ENCODE peak calls at places on chromosome 7, in nine cellular contexts. One of them, this sample, is unnamed.

GRCh38 chr7:123939784-123940183 is 14.7 kb downstream of the SPAM1 start:
- DNase-seq in pancreas: no peak
- DNase-seq in stimulated activated CD4-positive, alpha-beta T cell treated with anti-CD3 and anti-CD28 coated beads, TNF-alpha, amount 100 ng/mL, for 24 hours: no peak
- DNase-seq in lower leg skin: no peak
- DNase-seq in cardiac fibroblast: no peak
- DNase-seq in NB4: no peak
- DNase-seq in upper lobe of right lung: no peak
- DNase-seq in substantia nigra: no peak
- DNase-seq in EH: no peak
- DNase-seq in this sample: no peak

GRCh38 chr7:104225441-104225840 is 17.6 kb upstream of the ORC5 start:
- DNase-seq in pancreas: no peak
- DNase-seq in stimulated activated CD4-positive, alpha-beta T cell treated with anti-CD3 and anti-CD28 coated beads, TNF-alpha, amount 100 ng/mL, for 24 hours: no peak
- DNase-seq in lower leg skin: no peak
- DNase-seq in cardiac fibroblast: no peak
- DNase-seq in NB4: no peak
- DNase-seq in upper lobe of right lung: no peak
- DNase-seq in substantia nigra: no peak
- DNase-seq in EH: no peak
- DNase-seq in this sample: no peak

GRCh38 chr7:28986723-28987122 is 28.6 kb upstream of the TRIL start:
- DNase-seq in pancreas: no peak
- DNase-seq in stimulated activated CD4-positive, alpha-beta T cell treated with anti-CD3 and anti-CD28 coated beads, TNF-alpha, amount 100 ng/mL, for 24 hours: no peak
- DNase-seq in lower leg skin: no peak
- DNase-seq in cardiac fibroblast: peak
- DNase-seq in NB4: peak
- DNase-seq in upper lobe of right lung: no peak
- DNase-seq in substantia nigra: no peak
- DNase-seq in EH: peak
- DNase-seq in this sample: no peak

GRCh38 chr7:64183126-64183742 is 23.8 kb upstream of the ZNF735 start:
- DNase-seq in pancreas: no peak
- DNase-seq in stimulated activated CD4-positive, alpha-beta T cell treated with anti-CD3 and anti-CD28 coated beads, TNF-alpha, amount 100 ng/mL, for 24 hours: peak
- DNase-seq in lower leg skin: no peak
- DNase-seq in cardiac fibroblast: no peak
- DNase-seq in NB4: peak
- DNase-seq in upper lobe of right lung: no peak
- DNase-seq in substantia nigra: peak
- DNase-seq in EH: no peak
- DNase-seq in this sample: no peak

GRCh38 chr7:51950811-51951210 is 634.2 kb upstream of the COBL start:
- DNase-seq in pancreas: no peak
- DNase-seq in stimulated activated CD4-positive, alpha-beta T cell treated with anti-CD3 and anti-CD28 coated beads, TNF-alpha, amount 100 ng/mL, for 24 hours: no peak
- DNase-seq in lower leg skin: no peak
- DNase-seq in cardiac fibroblast: no peak
- DNase-seq in NB4: no peak
- DNase-seq in upper lobe of right lung: no peak
- DNase-seq in substantia nigra: no peak
- DNase-seq in EH: no peak
- DNase-seq in this sample: no peak

GRCh38 chr7:102425639-102426267 is 7.6 kb upstream of the ORAI2 start:
- DNase-seq in pancreas: no peak
- DNase-seq in stimulated activated CD4-positive, alpha-beta T cell treated with anti-CD3 and anti-CD28 coated beads, TNF-alpha, amount 100 ng/mL, for 24 hours: peak
- DNase-seq in lower leg skin: peak
- DNase-seq in cardiac fibroblast: no peak
- DNase-seq in NB4: no peak
- DNase-seq in upper lobe of right lung: peak
- DNase-seq in substantia nigra: no peak
- DNase-seq in EH: no peak
- DNase-seq in this sample: peak

GRCh38 chr7:42125321-42125720 is 111.7 kb downstream of the GLI3 start:
- DNase-seq in pancreas: no peak
- DNase-seq in stimulated activated CD4-positive, alpha-beta T cell treated with anti-CD3 and anti-CD28 coated beads, TNF-alpha, amount 100 ng/mL, for 24 hours: no peak
- DNase-seq in lower leg skin: no peak
- DNase-seq in cardiac fibroblast: no peak
- DNase-seq in NB4: no peak
- DNase-seq in upper lobe of right lung: no peak
- DNase-seq in substantia nigra: no peak
- DNase-seq in EH: no peak
- DNase-seq in this sample: no peak

GRCh38 chr7:87316846-87317545 is 28.5 kb upstream of the CROT start:
- DNase-seq in pancreas: no peak
- DNase-seq in stimulated activated CD4-positive, alpha-beta T cell treated with anti-CD3 and anti-CD28 coated beads, TNF-alpha, amount 100 ng/mL, for 24 hours: no peak
- DNase-seq in lower leg skin: no peak
- DNase-seq in cardiac fibroblast: peak
- DNase-seq in NB4: no peak
- DNase-seq in upper lobe of right lung: no peak
- DNase-seq in substantia nigra: no peak
- DNase-seq in EH: peak
- DNase-seq in this sample: peak

GRCh38 chr7:68858497-68858896 is 739.8 kb upstream of the AUTS2 start:
- DNase-seq in pancreas: no peak
- DNase-seq in stimulated activated CD4-positive, alpha-beta T cell treated with anti-CD3 and anti-CD28 coated beads, TNF-alpha, amount 100 ng/mL, for 24 hours: no peak
- DNase-seq in lower leg skin: no peak
- DNase-seq in cardiac fibroblast: no peak
- DNase-seq in NB4: no peak
- DNase-seq in upper lobe of right lung: no peak
- DNase-seq in substantia nigra: no peak
- DNase-seq in EH: no peak
- DNase-seq in this sample: no peak

GRCh38 chr7:77439572-77439971 is 23.4 kb upstream of the GSAP start:
- DNase-seq in pancreas: peak
- DNase-seq in stimulated activated CD4-positive, alpha-beta T cell treated with anti-CD3 and anti-CD28 coated beads, TNF-alpha, amount 100 ng/mL, for 24 hours: no peak
- DNase-seq in lower leg skin: no peak
- DNase-seq in cardiac fibroblast: peak
- DNase-seq in NB4: peak
- DNase-seq in upper lobe of right lung: peak
- DNase-seq in substantia nigra: peak
- DNase-seq in EH: peak
- DNase-seq in this sample: no peak

GRCh38 chr7:80288175-80289122 is 153.8 kb downstream of the GNAI1 start:
- DNase-seq in pancreas: no peak
- DNase-seq in stimulated activated CD4-positive, alpha-beta T cell treated with anti-CD3 and anti-CD28 coated beads, TNF-alpha, amount 100 ng/mL, for 24 hours: no peak
- DNase-seq in lower leg skin: no peak
- DNase-seq in cardiac fibroblast: no peak
- DNase-seq in NB4: no peak
- DNase-seq in upper lobe of right lung: no peak
- DNase-seq in substantia nigra: no peak
- DNase-seq in EH: peak
- DNase-seq in this sample: no peak

GRCh38 chr7:99794585-99795502 is 10.9 kb upstream of the CYP3A4 start:
- DNase-seq in pancreas: peak
- DNase-seq in stimulated activated CD4-positive, alpha-beta T cell treated with anti-CD3 and anti-CD28 coated beads, TNF-alpha, amount 100 ng/mL, for 24 hours: no peak
- DNase-seq in lower leg skin: no peak
- DNase-seq in cardiac fibroblast: peak
- DNase-seq in NB4: no peak
- DNase-seq in upper lobe of right lung: no peak
- DNase-seq in substantia nigra: no peak
- DNase-seq in EH: no peak
- DNase-seq in this sample: no peak

GRCh38 chr7:21986101-21986500 is 40.4 kb upstream of the CDCA7L start:
- DNase-seq in pancreas: no peak
- DNase-seq in stimulated activated CD4-positive, alpha-beta T cell treated with anti-CD3 and anti-CD28 coated beads, TNF-alpha, amount 100 ng/mL, for 24 hours: no peak
- DNase-seq in lower leg skin: no peak
- DNase-seq in cardiac fibroblast: no peak
- DNase-seq in NB4: no peak
- DNase-seq in upper lobe of right lung: no peak
- DNase-seq in substantia nigra: no peak
- DNase-seq in EH: no peak
- DNase-seq in this sample: no peak

GRCh38 chr7:135936497-135937217 is 40.5 kb downstream of the MTPN start:
- DNase-seq in pancreas: no peak
- DNase-seq in stimulated activated CD4-positive, alpha-beta T cell treated with anti-CD3 and anti-CD28 coated beads, TNF-alpha, amount 100 ng/mL, for 24 hours: no peak
- DNase-seq in lower leg skin: no peak
- DNase-seq in cardiac fibroblast: no peak
- DNase-seq in NB4: no peak
- DNase-seq in upper lobe of right lung: no peak
- DNase-seq in substantia nigra: no peak
- DNase-seq in EH: no peak
- DNase-seq in this sample: no peak

GRCh38 chr7:22718200-22718711 is 8.7 kb upstream of the IL6 start:
- DNase-seq in pancreas: no peak
- DNase-seq in stimulated activated CD4-positive, alpha-beta T cell treated with anti-CD3 and anti-CD28 coated beads, TNF-alpha, amount 100 ng/mL, for 24 hours: no peak
- DNase-seq in lower leg skin: peak
- DNase-seq in cardiac fibroblast: peak
- DNase-seq in NB4: no peak
- DNase-seq in upper lobe of right lung: no peak
- DNase-seq in substantia nigra: no peak
- DNase-seq in EH: peak
- DNase-seq in this sample: no peak

GRCh38 chr7:70836946-70837345 is 295.0 kb upstream of the GALNT17 start:
- DNase-seq in pancreas: no peak
- DNase-seq in stimulated activated CD4-positive, alpha-beta T cell treated with anti-CD3 and anti-CD28 coated beads, TNF-alpha, amount 100 ng/mL, for 24 hours: no peak
- DNase-seq in lower leg skin: peak
- DNase-seq in cardiac fibroblast: no peak
- DNase-seq in NB4: no peak
- DNase-seq in upper lobe of right lung: no peak
- DNase-seq in substantia nigra: no peak
- DNase-seq in EH: no peak
- DNase-seq in this sample: no peak

GRCh38 chr7:104133238-104133637 is 74.6 kb downstream of the ORC5 start:
- DNase-seq in pancreas: no peak
- DNase-seq in stimulated activated CD4-positive, alpha-beta T cell treated with anti-CD3 and anti-CD28 coated beads, TNF-alpha, amount 100 ng/mL, for 24 hours: no peak
- DNase-seq in lower leg skin: no peak
- DNase-seq in cardiac fibroblast: peak
- DNase-seq in NB4: no peak
- DNase-seq in upper lobe of right lung: no peak
- DNase-seq in substantia nigra: no peak
- DNase-seq in EH: no peak
- DNase-seq in this sample: no peak

GRCh38 chr7:150976529-150977381 is 1.4 kb downstream of the KCNH2 start:
- DNase-seq in pancreas: no peak
- DNase-seq in stimulated activated CD4-positive, alpha-beta T cell treated with anti-CD3 and anti-CD28 coated beads, TNF-alpha, amount 100 ng/mL, for 24 hours: no peak
- DNase-seq in lower leg skin: no peak
- DNase-seq in cardiac fibroblast: no peak
- DNase-seq in NB4: no peak
- DNase-seq in upper lobe of right lung: no peak
- DNase-seq in substantia nigra: no peak
- DNase-seq in EH: no peak
- DNase-seq in this sample: peak

GRCh38 chr7:149266451-149266850 is 4.5 kb downstream of the ZNF783 start:
- DNase-seq in pancreas: no peak
- DNase-seq in stimulated activated CD4-positive, alpha-beta T cell treated with anti-CD3 and anti-CD28 coated beads, TNF-alpha, amount 100 ng/mL, for 24 hours: no peak
- DNase-seq in lower leg skin: no peak
- DNase-seq in cardiac fibroblast: no peak
- DNase-seq in NB4: no peak
- DNase-seq in upper lobe of right lung: no peak
- DNase-seq in substantia nigra: no peak
- DNase-seq in EH: no peak
- DNase-seq in this sample: no peak

GRCh38 chr7:43865277-43865676 is 4.0 kb downstream of the MRPS24 start:
- DNase-seq in pancreas: no peak
- DNase-seq in stimulated activated CD4-positive, alpha-beta T cell treated with anti-CD3 and anti-CD28 coated beads, TNF-alpha, amount 100 ng/mL, for 24 hours: no peak
- DNase-seq in lower leg skin: no peak
- DNase-seq in cardiac fibroblast: no peak
- DNase-seq in NB4: no peak
- DNase-seq in upper lobe of right lung: no peak
- DNase-seq in substantia nigra: no peak
- DNase-seq in EH: no peak
- DNase-seq in this sample: no peak

GRCh38 chr7:19560111-19560883 is 148.5 kb downstream of the POLR1F start:
- DNase-seq in pancreas: no peak
- DNase-seq in stimulated activated CD4-positive, alpha-beta T cell treated with anti-CD3 and anti-CD28 coated beads, TNF-alpha, amount 100 ng/mL, for 24 hours: no peak
- DNase-seq in lower leg skin: no peak
- DNase-seq in cardiac fibroblast: peak
- DNase-seq in NB4: no peak
- DNase-seq in upper lobe of right lung: no peak
- DNase-seq in substantia nigra: no peak
- DNase-seq in EH: peak
- DNase-seq in this sample: no peak

GRCh38 chr7:120273476-120273975 is 551 bp downstream of the KCND2 start:
- DNase-seq in pancreas: peak
- DNase-seq in stimulated activated CD4-positive, alpha-beta T cell treated with anti-CD3 and anti-CD28 coated beads, TNF-alpha, amount 100 ng/mL, for 24 hours: no peak
- DNase-seq in lower leg skin: peak
- DNase-seq in cardiac fibroblast: peak
- DNase-seq in NB4: peak
- DNase-seq in upper lobe of right lung: peak
- DNase-seq in substantia nigra: no peak
- DNase-seq in EH: no peak
- DNase-seq in this sample: peak

GRCh38 chr7:144670251-144670650 is 165.6 kb downstream of the TPK1 start:
- DNase-seq in pancreas: no peak
- DNase-seq in stimulated activated CD4-positive, alpha-beta T cell treated with anti-CD3 and anti-CD28 coated beads, TNF-alpha, amount 100 ng/mL, for 24 hours: no peak
- DNase-seq in lower leg skin: no peak
- DNase-seq in cardiac fibroblast: peak
- DNase-seq in NB4: peak
- DNase-seq in upper lobe of right lung: no peak
- DNase-seq in substantia nigra: no peak
- DNase-seq in EH: no peak
- DNase-seq in this sample: no peak

GRCh38 chr7:45714521-45714820 is 140.3 kb downstream of the ADCY1 start:
- DNase-seq in pancreas: no peak
- DNase-seq in stimulated activated CD4-positive, alpha-beta T cell treated with anti-CD3 and anti-CD28 coated beads, TNF-alpha, amount 100 ng/mL, for 24 hours: no peak
- DNase-seq in lower leg skin: no peak
- DNase-seq in cardiac fibroblast: no peak
- DNase-seq in NB4: no peak
- DNase-seq in upper lobe of right lung: peak
- DNase-seq in substantia nigra: no peak
- DNase-seq in EH: no peak
- DNase-seq in this sample: no peak

GRCh38 chr7:46927131-46927810 is 654.6 kb downstream of the TNS3 start:
- DNase-seq in pancreas: no peak
- DNase-seq in stimulated activated CD4-positive, alpha-beta T cell treated with anti-CD3 and anti-CD28 coated beads, TNF-alpha, amount 100 ng/mL, for 24 hours: no peak
- DNase-seq in lower leg skin: no peak
- DNase-seq in cardiac fibroblast: no peak
- DNase-seq in NB4: no peak
- DNase-seq in upper lobe of right lung: no peak
- DNase-seq in substantia nigra: no peak
- DNase-seq in EH: no peak
- DNase-seq in this sample: no peak

GRCh38 chr7:83835424-83835823 is 186.5 kb upstream of the SEMA3E start:
- DNase-seq in pancreas: no peak
- DNase-seq in stimulated activated CD4-positive, alpha-beta T cell treated with anti-CD3 and anti-CD28 coated beads, TNF-alpha, amount 100 ng/mL, for 24 hours: no peak
- DNase-seq in lower leg skin: no peak
- DNase-seq in cardiac fibroblast: peak
- DNase-seq in NB4: no peak
- DNase-seq in upper lobe of right lung: no peak
- DNase-seq in substantia nigra: no peak
- DNase-seq in EH: no peak
- DNase-seq in this sample: no peak

GRCh38 chr7:26265061-26265460 is 26.6 kb upstream of the SNX10 start:
- DNase-seq in pancreas: no peak
- DNase-seq in stimulated activated CD4-positive, alpha-beta T cell treated with anti-CD3 and anti-CD28 coated beads, TNF-alpha, amount 100 ng/mL, for 24 hours: no peak
- DNase-seq in lower leg skin: no peak
- DNase-seq in cardiac fibroblast: peak
- DNase-seq in NB4: no peak
- DNase-seq in upper lobe of right lung: no peak
- DNase-seq in substantia nigra: no peak
- DNase-seq in EH: no peak
- DNase-seq in this sample: no peak

GRCh38 chr7:133910761-133911160 is 216.4 kb upstream of the LRGUK start:
- DNase-seq in pancreas: peak
- DNase-seq in stimulated activated CD4-positive, alpha-beta T cell treated with anti-CD3 and anti-CD28 coated beads, TNF-alpha, amount 100 ng/mL, for 24 hours: no peak
- DNase-seq in lower leg skin: no peak
- DNase-seq in cardiac fibroblast: no peak
- DNase-seq in NB4: no peak
- DNase-seq in upper lobe of right lung: no peak
- DNase-seq in substantia nigra: no peak
- DNase-seq in EH: no peak
- DNase-seq in this sample: no peak

GRCh38 chr7:3194501-3195141 is 106.4 kb upstream of the SDK1 start:
- DNase-seq in pancreas: peak
- DNase-seq in stimulated activated CD4-positive, alpha-beta T cell treated with anti-CD3 and anti-CD28 coated beads, TNF-alpha, amount 100 ng/mL, for 24 hours: no peak
- DNase-seq in lower leg skin: no peak
- DNase-seq in cardiac fibroblast: peak
- DNase-seq in NB4: no peak
- DNase-seq in upper lobe of right lung: no peak
- DNase-seq in substantia nigra: no peak
- DNase-seq in EH: peak
- DNase-seq in this sample: no peak

GRCh38 chr7:13989138-13989943 is at the start of gene ETV1:
- DNase-seq in pancreas: peak
- DNase-seq in stimulated activated CD4-positive, alpha-beta T cell treated with anti-CD3 and anti-CD28 coated beads, TNF-alpha, amount 100 ng/mL, for 24 hours: no peak
- DNase-seq in lower leg skin: peak
- DNase-seq in cardiac fibroblast: peak
- DNase-seq in NB4: no peak
- DNase-seq in upper lobe of right lung: peak
- DNase-seq in substantia nigra: peak
- DNase-seq in EH: peak
- DNase-seq in this sample: peak

GRCh38 chr7:50664461-50664922 is 99.3 kb upstream of the DDC start:
- DNase-seq in pancreas: no peak
- DNase-seq in stimulated activated CD4-positive, alpha-beta T cell treated with anti-CD3 and anti-CD28 coated beads, TNF-alpha, amount 100 ng/mL, for 24 hours: no peak
- DNase-seq in lower leg skin: no peak
- DNase-seq in cardiac fibroblast: peak
- DNase-seq in NB4: peak
- DNase-seq in upper lobe of right lung: no peak
- DNase-seq in substantia nigra: no peak
- DNase-seq in EH: peak
- DNase-seq in this sample: no peak

This sample was measured in ureter.